ENCODE peak calls at places on chromosomes 5 and 9, in ten cellular contexts. One of them, this sample, is unnamed.

GRCh38 chr9:80873861-80874260 is 815.5 kb downstream of the TLE1 start:
- ATAC-seq in thoracic aorta: no peak
- ATAC-seq in RWPE2: no peak
- ATAC-seq in heart right ventricle: no peak
- ATAC-seq in K562: no peak
- ATAC-seq in pancreas: no peak
- ATAC-seq in psoas muscle: no peak
- ATAC-seq in right cardiac atrium: no peak
- ATAC-seq in lower lobe of right lung: no peak
- ATAC-seq in CD4-positive, CD25-positive, alpha-beta regulatory T cell: no peak
- ATAC-seq in this sample: no peak

GRCh38 chr5:109630109-109630508 is 59.6 kb upstream of the MAN2A1 start:
- ATAC-seq in K562: no peak
- ATAC-seq in pancreas: no peak
- ATAC-seq in psoas muscle: no peak
- ATAC-seq in RWPE2: no peak
- ATAC-seq in CD4-positive, CD25-positive, alpha-beta regulatory T cell: no peak
- ATAC-seq in thoracic aorta: no peak
- ATAC-seq in heart right ventricle: no peak
- ATAC-seq in lower lobe of right lung: peak
- ATAC-seq in right cardiac atrium: no peak
- ATAC-seq in this sample: no peak

GRCh38 chr9:69009708-69010107 is 4.2 kb downstream of the PRKACG start:
- ATAC-seq in CD4-positive, CD25-positive, alpha-beta regulatory T cell: no peak
- ATAC-seq in right cardiac atrium: no peak
- ATAC-seq in thoracic aorta: no peak
- ATAC-seq in psoas muscle: no peak
- ATAC-seq in pancreas: no peak
- ATAC-seq in K562: no peak
- ATAC-seq in lower lobe of right lung: no peak
- ATAC-seq in RWPE2: peak
- ATAC-seq in heart right ventricle: no peak
- ATAC-seq in this sample: no peak

GRCh38 chr9:122807271-122807900 is 7.5 kb downstream of the OR1K1 start:
- ATAC-seq in lower lobe of right lung: no peak
- ATAC-seq in CD4-positive, CD25-positive, alpha-beta regulatory T cell: no peak
- ATAC-seq in psoas muscle: no peak
- ATAC-seq in heart right ventricle: no peak
- ATAC-seq in RWPE2: no peak
- ATAC-seq in right cardiac atrium: no peak
- ATAC-seq in thoracic aorta: no peak
- ATAC-seq in K562: no peak
- ATAC-seq in pancreas: no peak
- ATAC-seq in this sample: no peak

GRCh38 chr5:43270686-43271085 is 42.5 kb downstream of the HMGCS1 start:
- ATAC-seq in psoas muscle: no peak
- ATAC-seq in pancreas: no peak
- ATAC-seq in lower lobe of right lung: peak
- ATAC-seq in K562: peak
- ATAC-seq in RWPE2: no peak
- ATAC-seq in right cardiac atrium: no peak
- ATAC-seq in heart right ventricle: no peak
- ATAC-seq in CD4-positive, CD25-positive, alpha-beta regulatory T cell: no peak
- ATAC-seq in thoracic aorta: no peak
- ATAC-seq in this sample: no peak

GRCh38 chr5:31211098-31211497 is 17.6 kb downstream of the CDH6 start:
- ATAC-seq in lower lobe of right lung: no peak
- ATAC-seq in CD4-positive, CD25-positive, alpha-beta regulatory T cell: no peak
- ATAC-seq in thoracic aorta: no peak
- ATAC-seq in RWPE2: no peak
- ATAC-seq in pancreas: no peak
- ATAC-seq in heart right ventricle: peak
- ATAC-seq in right cardiac atrium: no peak
- ATAC-seq in psoas muscle: no peak
- ATAC-seq in K562: no peak
- ATAC-seq in this sample: no peak

GRCh38 chr5:132915681-132916080 is 42.2 kb downstream of the LEAP2 start:
- ATAC-seq in pancreas: no peak
- ATAC-seq in thoracic aorta: no peak
- ATAC-seq in heart right ventricle: peak
- ATAC-seq in psoas muscle: peak
- ATAC-seq in lower lobe of right lung: peak
- ATAC-seq in RWPE2: no peak
- ATAC-seq in K562: peak
- ATAC-seq in right cardiac atrium: no peak
- ATAC-seq in CD4-positive, CD25-positive, alpha-beta regulatory T cell: no peak
- ATAC-seq in this sample: no peak

GRCh38 chr5:1032551-1033027 is 24.0 kb downstream of the NKD2 start:
- ATAC-seq in K562: no peak
- ATAC-seq in thoracic aorta: no peak
- ATAC-seq in lower lobe of right lung: no peak
- ATAC-seq in heart right ventricle: no peak
- ATAC-seq in psoas muscle: no peak
- ATAC-seq in CD4-positive, CD25-positive, alpha-beta regulatory T cell: no peak
- ATAC-seq in pancreas: no peak
- ATAC-seq in RWPE2: no peak
- ATAC-seq in right cardiac atrium: no peak
- ATAC-seq in this sample: no peak

GRCh38 chr5:91302958-91303357 is 80.2 kb downstream of the ARRDC3 start:
- ATAC-seq in RWPE2: no peak
- ATAC-seq in right cardiac atrium: no peak
- ATAC-seq in pancreas: no peak
- ATAC-seq in CD4-positive, CD25-positive, alpha-beta regulatory T cell: no peak
- ATAC-seq in psoas muscle: peak
- ATAC-seq in K562: no peak
- ATAC-seq in heart right ventricle: no peak
- ATAC-seq in thoracic aorta: no peak
- ATAC-seq in lower lobe of right lung: no peak
- ATAC-seq in this sample: no peak

GRCh38 chr5:91302335-91302734 is 80.8 kb downstream of the ARRDC3 start:
- ATAC-seq in right cardiac atrium: no peak
- ATAC-seq in thoracic aorta: no peak
- ATAC-seq in heart right ventricle: no peak
- ATAC-seq in psoas muscle: no peak
- ATAC-seq in CD4-positive, CD25-positive, alpha-beta regulatory T cell: no peak
- ATAC-seq in lower lobe of right lung: no peak
- ATAC-seq in RWPE2: no peak
- ATAC-seq in pancreas: no peak
- ATAC-seq in K562: peak
- ATAC-seq in this sample: no peak

GRCh38 chr5:91305640-91306039 is 77.5 kb downstream of the ARRDC3 start:
- ATAC-seq in K562: no peak
- ATAC-seq in thoracic aorta: no peak
- ATAC-seq in lower lobe of right lung: peak
- ATAC-seq in pancreas: no peak
- ATAC-seq in psoas muscle: no peak
- ATAC-seq in RWPE2: no peak
- ATAC-seq in heart right ventricle: no peak
- ATAC-seq in CD4-positive, CD25-positive, alpha-beta regulatory T cell: no peak
- ATAC-seq in right cardiac atrium: no peak
- ATAC-seq in this sample: no peak

GRCh38 chr5:91307023-91307422 is 76.1 kb downstream of the ARRDC3 start:
- ATAC-seq in CD4-positive, CD25-positive, alpha-beta regulatory T cell: no peak
- ATAC-seq in psoas muscle: peak
- ATAC-seq in pancreas: peak
- ATAC-seq in heart right ventricle: peak
- ATAC-seq in right cardiac atrium: peak
- ATAC-seq in lower lobe of right lung: no peak
- ATAC-seq in RWPE2: no peak
- ATAC-seq in K562: no peak
- ATAC-seq in thoracic aorta: no peak
- ATAC-seq in this sample: peak

GRCh38 chr5:91306497-91306896 is 76.6 kb downstream of the ARRDC3 start:
- ATAC-seq in CD4-positive, CD25-positive, alpha-beta regulatory T cell: no peak
- ATAC-seq in RWPE2: no peak
- ATAC-seq in heart right ventricle: peak
- ATAC-seq in pancreas: peak
- ATAC-seq in lower lobe of right lung: no peak
- ATAC-seq in thoracic aorta: no peak
- ATAC-seq in K562: no peak
- ATAC-seq in right cardiac atrium: peak
- ATAC-seq in psoas muscle: peak
- ATAC-seq in this sample: no peak
- H3K27ac ChIP-seq in CD4-positive, CD25-positive, alpha-beta regulatory T cell: no peak
- H3K27ac ChIP-seq in RWPE2: no peak
- H3K27ac ChIP-seq in heart right ventricle: peak
- H3K27ac ChIP-seq in pancreas: no peak
- H3K27ac ChIP-seq in lower lobe of right lung: no peak
- H3K27ac ChIP-seq in thoracic aorta: no peak
- H3K27ac ChIP-seq in K562: no peak
- H3K27ac ChIP-seq in right cardiac atrium: no peak
- H3K27ac ChIP-seq in psoas muscle: peak
- H3K27ac ChIP-seq in this sample: no peak

GRCh38 chr9:129141066-129142041 is 30.1 kb downstream of the PTPA start:
- ATAC-seq in CD4-positive, CD25-positive, alpha-beta regulatory T cell: no peak
- ATAC-seq in K562: no peak
- ATAC-seq in RWPE2: no peak
- ATAC-seq in pancreas: peak
- ATAC-seq in lower lobe of right lung: no peak
- ATAC-seq in thoracic aorta: no peak
- ATAC-seq in right cardiac atrium: peak
- ATAC-seq in heart right ventricle: peak
- ATAC-seq in psoas muscle: no peak
- ATAC-seq in this sample: peak

GRCh38 chr9:129142115-129142514 is 30.9 kb downstream of the PTPA start:
- ATAC-seq in CD4-positive, CD25-positive, alpha-beta regulatory T cell: no peak
- ATAC-seq in heart right ventricle: no peak
- ATAC-seq in thoracic aorta: no peak
- ATAC-seq in RWPE2: no peak
- ATAC-seq in right cardiac atrium: no peak
- ATAC-seq in psoas muscle: no peak
- ATAC-seq in pancreas: no peak
- ATAC-seq in K562: no peak
- ATAC-seq in lower lobe of right lung: no peak
- ATAC-seq in this sample: no peak

GRCh38 chr9:129143461-129143927 is 32.3 kb downstream of the PTPA start:
- ATAC-seq in psoas muscle: no peak
- ATAC-seq in K562: no peak
- ATAC-seq in CD4-positive, CD25-positive, alpha-beta regulatory T cell: no peak
- ATAC-seq in pancreas: no peak
- ATAC-seq in RWPE2: no peak
- ATAC-seq in right cardiac atrium: peak
- ATAC-seq in heart right ventricle: peak
- ATAC-seq in lower lobe of right lung: peak
- ATAC-seq in thoracic aorta: no peak
- ATAC-seq in this sample: peak

GRCh38 chr9:129143031-129143441 is 31.8 kb downstream of the PTPA start:
- ATAC-seq in pancreas: peak
- ATAC-seq in heart right ventricle: peak
- ATAC-seq in RWPE2: peak
- ATAC-seq in CD4-positive, CD25-positive, alpha-beta regulatory T cell: no peak
- ATAC-seq in right cardiac atrium: peak
- ATAC-seq in K562: peak
- ATAC-seq in lower lobe of right lung: peak
- ATAC-seq in psoas muscle: peak
- ATAC-seq in thoracic aorta: peak
- ATAC-seq in this sample: peak

DNA sequence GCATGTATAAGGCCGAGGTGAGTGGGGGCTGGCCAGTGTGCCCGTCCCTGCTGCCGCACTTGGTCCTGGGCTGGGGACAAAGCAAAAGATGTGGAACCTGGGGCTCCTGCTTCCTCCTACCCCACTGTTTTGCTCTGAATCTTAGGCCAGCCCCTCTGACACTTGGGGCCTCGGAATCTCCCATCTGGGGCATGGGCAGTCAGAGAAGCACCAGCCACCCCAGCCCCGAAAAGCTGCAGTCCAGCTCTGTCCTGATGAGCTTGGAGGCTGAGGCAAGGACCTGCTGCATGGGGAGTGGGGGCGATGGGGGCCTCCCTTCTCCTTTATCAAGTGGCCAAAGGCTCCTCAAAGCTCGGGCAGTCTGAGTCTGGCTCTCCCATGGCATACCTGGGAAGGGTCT is 31.3 kb downstream of the PTPA start:
- ATAC-seq in RWPE2: no peak
- ATAC-seq in heart right ventricle: no peak
- ATAC-seq in CD4-positive, CD25-positive, alpha-beta regulatory T cell: no peak
- ATAC-seq in psoas muscle: no peak
- ATAC-seq in K562: no peak
- ATAC-seq in lower lobe of right lung: no peak
- ATAC-seq in pancreas: no peak
- ATAC-seq in right cardiac atrium: no peak
- ATAC-seq in thoracic aorta: no peak
- ATAC-seq in this sample: no peak
- H3K4me3 ChIP-seq in RWPE2: no peak
- H3K4me3 ChIP-seq in heart right ventricle: peak
- H3K4me3 ChIP-seq in CD4-positive, CD25-positive, alpha-beta regulatory T cell: no peak
- H3K4me3 ChIP-seq in psoas muscle: peak
- H3K4me3 ChIP-seq in K562: no peak
- H3K4me3 ChIP-seq in lower lobe of right lung: peak
- H3K4me3 ChIP-seq in pancreas: no peak
- H3K4me3 ChIP-seq in right cardiac atrium: no peak
- H3K4me3 ChIP-seq in thoracic aorta: peak
- H3K4me3 ChIP-seq in this sample: no peak

GRCh38 chr5:172713809-172714490 is 57.0 kb downstream of the DUSP1 start:
- ATAC-seq in psoas muscle: no peak
- ATAC-seq in CD4-positive, CD25-positive, alpha-beta regulatory T cell: no peak
- ATAC-seq in K562: no peak
- ATAC-seq in thoracic aorta: no peak
- ATAC-seq in right cardiac atrium: no peak
- ATAC-seq in heart right ventricle: no peak
- ATAC-seq in RWPE2: no peak
- ATAC-seq in pancreas: no peak
- ATAC-seq in lower lobe of right lung: peak
- ATAC-seq in this sample: no peak

GRCh38 chr5:172714491-172715420 is 56.2 kb downstream of the DUSP1 start:
- ATAC-seq in K562: peak
- ATAC-seq in RWPE2: peak
- ATAC-seq in lower lobe of right lung: peak
- ATAC-seq in right cardiac atrium: peak
- ATAC-seq in thoracic aorta: peak
- ATAC-seq in CD4-positive, CD25-positive, alpha-beta regulatory T cell: peak
- ATAC-seq in psoas muscle: peak
- ATAC-seq in pancreas: peak
- ATAC-seq in heart right ventricle: peak
- ATAC-seq in this sample: peak

GRCh38 chr5:172712610-172713009 is 58.4 kb downstream of the DUSP1 start:
- ATAC-seq in CD4-positive, CD25-positive, alpha-beta regulatory T cell: no peak
- ATAC-seq in lower lobe of right lung: no peak
- ATAC-seq in thoracic aorta: no peak
- ATAC-seq in heart right ventricle: no peak
- ATAC-seq in right cardiac atrium: no peak
- ATAC-seq in K562: no peak
- ATAC-seq in psoas muscle: no peak
- ATAC-seq in pancreas: no peak
- ATAC-seq in RWPE2: no peak
- ATAC-seq in this sample: no peak

GRCh38 chr5:172715421-172715780 is 55.6 kb downstream of the DUSP1 start:
- ATAC-seq in thoracic aorta: no peak
- ATAC-seq in CD4-positive, CD25-positive, alpha-beta regulatory T cell: no peak
- ATAC-seq in lower lobe of right lung: no peak
- ATAC-seq in right cardiac atrium: no peak
- ATAC-seq in heart right ventricle: no peak
- ATAC-seq in pancreas: no peak
- ATAC-seq in RWPE2: no peak
- ATAC-seq in psoas muscle: no peak
- ATAC-seq in K562: no peak
- ATAC-seq in this sample: no peak

DNA sequence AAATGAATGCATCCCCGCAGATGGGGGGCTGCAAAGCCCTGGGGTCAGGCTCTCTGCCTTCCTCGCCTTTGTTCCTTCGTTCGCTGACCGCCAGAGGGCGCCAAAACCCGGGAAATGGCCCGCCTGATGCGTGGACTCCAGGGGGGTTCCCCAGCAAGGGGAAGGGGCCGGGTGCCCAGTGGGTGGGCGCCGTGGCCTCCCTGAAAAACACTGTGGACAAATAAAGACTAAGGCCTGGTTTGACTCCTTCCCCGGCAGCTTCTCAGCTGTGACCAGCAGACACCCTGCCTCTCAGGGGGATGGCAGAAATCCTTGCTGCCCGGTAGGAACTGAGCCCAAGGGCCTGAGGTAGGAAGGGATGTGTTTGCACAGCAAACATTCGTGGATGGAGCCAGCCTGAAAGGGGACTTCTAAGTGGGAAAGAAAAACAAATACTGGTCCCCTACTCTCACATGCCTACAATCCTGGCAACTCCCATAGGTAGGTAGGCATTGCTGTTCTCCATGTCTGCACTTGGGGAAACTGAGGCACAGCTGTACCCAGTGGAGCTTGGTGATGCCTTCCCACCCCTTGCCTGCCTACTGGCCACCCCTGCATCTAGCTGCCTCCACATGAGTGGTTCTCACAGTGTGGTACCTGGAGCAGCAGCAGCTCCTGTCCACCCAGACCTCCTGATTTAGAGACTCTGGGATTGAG is 57.7 kb downstream of the DUSP1 start:
- ATAC-seq in RWPE2: peak
- ATAC-seq in thoracic aorta: no peak
- ATAC-seq in pancreas: peak
- ATAC-seq in K562: peak
- ATAC-seq in right cardiac atrium: peak
- ATAC-seq in heart right ventricle: peak
- ATAC-seq in psoas muscle: peak
- ATAC-seq in lower lobe of right lung: peak
- ATAC-seq in CD4-positive, CD25-positive, alpha-beta regulatory T cell: peak
- ATAC-seq in this sample: no peak
- H3K27ac ChIP-seq in RWPE2: peak
- H3K27ac ChIP-seq in thoracic aorta: peak
- H3K27ac ChIP-seq in pancreas: no peak
- H3K27ac ChIP-seq in K562: no peak
- H3K27ac ChIP-seq in right cardiac atrium: peak
- H3K27ac ChIP-seq in heart right ventricle: peak
- H3K27ac ChIP-seq in psoas muscle: no peak
- H3K27ac ChIP-seq in lower lobe of right lung: peak
- H3K27ac ChIP-seq in CD4-positive, CD25-positive, alpha-beta regulatory T cell: no peak
- H3K27ac ChIP-seq in this sample: no peak

DNA sequence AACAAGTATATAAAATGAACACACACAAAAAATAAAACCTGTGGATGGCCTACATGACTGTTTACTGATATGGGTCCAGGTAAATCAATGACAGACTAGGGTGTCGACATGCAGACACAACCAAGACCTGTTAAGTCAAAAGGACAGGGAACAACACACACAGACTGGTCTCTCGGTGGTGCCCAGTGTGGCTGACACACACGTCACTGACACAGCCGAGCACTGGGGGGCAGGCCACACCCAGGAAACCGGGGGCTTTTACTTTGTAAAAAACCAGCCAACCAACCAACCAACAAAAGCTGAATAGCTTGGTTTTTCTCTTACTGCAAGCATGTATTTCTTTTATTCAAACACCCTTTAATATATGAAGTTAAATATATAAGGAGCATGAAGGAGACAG is 5.0 kb downstream of the FAM163B start:
- ATAC-seq in lower lobe of right lung: no peak
- ATAC-seq in K562: no peak
- ATAC-seq in thoracic aorta: no peak
- ATAC-seq in CD4-positive, CD25-positive, alpha-beta regulatory T cell: no peak
- ATAC-seq in psoas muscle: no peak
- ATAC-seq in pancreas: no peak
- ATAC-seq in heart right ventricle: no peak
- ATAC-seq in RWPE2: no peak
- ATAC-seq in right cardiac atrium: no peak
- ATAC-seq in this sample: no peak
- H3K4me3 ChIP-seq in lower lobe of right lung: no peak
- H3K4me3 ChIP-seq in K562: no peak
- H3K4me3 ChIP-seq in thoracic aorta: no peak
- H3K4me3 ChIP-seq in CD4-positive, CD25-positive, alpha-beta regulatory T cell: no peak
- H3K4me3 ChIP-seq in psoas muscle: no peak
- H3K4me3 ChIP-seq in pancreas: no peak
- H3K4me3 ChIP-seq in heart right ventricle: no peak
- H3K4me3 ChIP-seq in RWPE2: no peak
- H3K4me3 ChIP-seq in right cardiac atrium: no peak
- H3K4me3 ChIP-seq in this sample: no peak

This sample was measured in gastroesophageal sphincter.